ENCODE peak calls at places on chromosomes 11 and 22, in nine cellular contexts. C is HT1080; P is HFFc6; A is activated T-helper 9 cell treated with anti-CD3 and anti-CD28 coated beads, Interleukin-2, amount 50 U/mL, for 16 hours; Y is stimulated activated CD4-positive, alpha-beta T cell treated with anti-CD3 and anti-CD28 coated beads, Interleukin-4, amount 100 ng/mL, for 4 hours; N is bronchial epithelial cell; D is astrocyte of the spinal cord; R is stimulated activated naive CD4-positive, alpha-beta T cell; U is PC-3. J is an unnamed sample.

GRCh38 chr11:109017489-109017888 is 352.6 kb downstream of the DDX10 start:
- DNase-seq in N (no peak), D (no peak), Y (no peak), C (no peak), P (no peak), U (no peak), R (no peak), A (no peak), J (no peak)

GRCh38 chr22:40799008-40799407 is 20.1 kb downstream of the SLC25A17 start:
- DNase-seq in A (no peak), N (no peak), D (no peak), R (no peak), P (no peak), C (no peak), Y (no peak), U (no peak), J (no peak)

GRCh38 chr22:47379037-47379436 is 616.6 kb downstream of the TBC1D22A start:
- DNase-seq in A (no peak), Y (no peak), R (no peak), D (no peak), U (no peak), P (no peak), N (no peak), C (no peak), J (no peak)

GRCh38 chr11:115409691-115410220 is 94.5 kb downstream of the CADM1 start:
- DNase-seq in C (no peak), D (peak), R (no peak), N (no peak), A (no peak), Y (no peak), U (no peak), P (no peak), J (no peak)

GRCh38 chr11:119694334-119694733 is 34.7 kb downstream of the NECTIN1 start:
- DNase-seq in P (no peak), N (peak), D (no peak), A (no peak), U (no peak), R (no peak), Y (no peak), C (peak), J (peak)

GRCh38 chr11:86781546-86781945 is 18.8 kb upstream of the PRSS23 start:
- DNase-seq in N (no peak), Y (no peak), A (no peak), R (no peak), C (peak), U (no peak), D (no peak), P (no peak), J (no peak)

GRCh38 chr11:2591805-2592204 is 108.0 kb downstream of the KCNQ1OT1 start:
- DNase-seq in Y (no peak), A (no peak), N (no peak), P (no peak), R (no peak), D (no peak), U (no peak), C (no peak), J (no peak)

GRCh38 chr11:93031386-93031785 is 61.9 kb downstream of the MTNR1B start:
- DNase-seq in D (peak), P (no peak), C (peak), N (peak), R (no peak), U (no peak), Y (no peak), A (no peak), J (peak)

GRCh38 chr11:45556851-45557707 is 108.3 kb downstream of the CHST1 start:
- DNase-seq in D (no peak), A (no peak), N (peak), U (peak), R (no peak), C (peak), Y (no peak), P (no peak), J (peak)

GRCh38 chr22:47355776-47356432 is 593.5 kb downstream of the TBC1D22A start:
- DNase-seq in D (no peak), C (no peak), P (no peak), U (no peak), A (no peak), R (no peak), N (no peak), Y (no peak), J (no peak)

GRCh38 chr11:17699157-17700114 is 19.9 kb upstream of the MYOD1 start:
- DNase-seq in U (peak), P (peak), Y (no peak), A (no peak), R (no peak), C (peak), D (no peak), N (peak), J (peak)

GRCh38 chr11:126317681-126318641 is 14.1 kb downstream of the DCPS start:
- DNase-seq in P (peak), Y (no peak), C (peak), N (peak), U (no peak), A (no peak), D (peak), R (no peak), J (peak)

GRCh38 chr22:21446827-21447690 is 20.1 kb upstream of the TMEM191C start:
- DNase-seq in D (no peak), R (no peak), P (no peak), A (no peak), Y (no peak), N (no peak), C (no peak), U (no peak), J (no peak)

GRCh38 chr22:46370584-46371373 is 35.3 kb downstream of the TRMU start:
- DNase-seq in R (no peak), D (no peak), Y (no peak), C (no peak), N (no peak), A (no peak), U (no peak), P (no peak), J (no peak)

GRCh38 chr11:47714554-47715081 is 551 bp downstream of the AGBL2 start:
- DNase-seq in A (no peak), P (no peak), D (peak), R (no peak), Y (no peak), U (no peak), C (no peak), N (peak), J (peak)

GRCh38 chr11:60847281-60847680 is 5.4 kb downstream of the CCDC86 start:
- DNase-seq in N (no peak), D (peak), R (no peak), C (no peak), A (no peak), P (no peak), Y (no peak), U (no peak), J (no peak)

GRCh38 chr22:29266564-29267461 is 968 bp downstream of the RHBDD3 start:
- DNase-seq in A (no peak), P (no peak), N (no peak), D (peak), Y (no peak), U (no peak), R (no peak), C (no peak), J (no peak)

GRCh38 chr11:120714448-120714847 is 202.9 kb downstream of the GRIK4 start:
- DNase-seq in Y (no peak), C (peak), R (no peak), P (no peak), N (peak), U (peak), A (no peak), D (peak), J (no peak)

GRCh38 chr11:36264601-36265344 is 24.5 kb downstream of the COMMD9 start:
- DNase-seq in Y (no peak), N (no peak), P (no peak), A (no peak), C (no peak), R (no peak), U (no peak), D (no peak), J (no peak)

GRCh38 chr22:36331912-36332622 is 55.7 kb downstream of the MYH9 start:
- DNase-seq in U (peak), C (peak), N (no peak), Y (peak), A (no peak), R (peak), P (no peak), D (peak), J (no peak)

GRCh38 chr22:30169002-30169401 is 77.6 kb downstream of the LIF start:
- DNase-seq in D (no peak), A (no peak), U (no peak), N (no peak), P (no peak), R (peak), C (no peak), Y (no peak), J (no peak)

GRCh38 chr11:128291835-128292234 is 295.5 kb downstream of the ETS1 start:
- DNase-seq in C (no peak), A (peak), Y (peak), U (peak), R (peak), D (no peak), P (no peak), N (no peak), J (no peak)

GRCh38 chr22:35150163-35151107 is 84.5 kb downstream of the ISX start:
- DNase-seq in N (peak), Y (peak), P (peak), U (peak), R (peak), D (peak), A (peak), C (peak), J (peak)

GRCh38 chr22:50702821-50703725 is 30.4 kb downstream of the SHANK3 start:
- DNase-seq in N (no peak), P (no peak), R (no peak), A (no peak), C (no peak), U (no peak), D (no peak), Y (no peak), J (no peak)

GRCh38 chr11:10758959-10759358 is 7.9 kb downstream of the CTR9 start:
- DNase-seq in C (no peak), U (peak), D (no peak), A (no peak), Y (no peak), P (no peak), R (no peak), N (peak), J (peak)

GRCh38 chr11:107583629-107584195 is 7.2 kb upstream of the ELMOD1 start:
- DNase-seq in P (peak), N (peak), A (no peak), U (peak), D (no peak), R (no peak), Y (no peak), C (peak), J (peak)

GRCh38 chr11:116826751-116827431 is 2.8 kb upstream of the APOC3 start:
- DNase-seq in P (no peak), U (no peak), D (no peak), A (no peak), Y (no peak), R (no peak), C (no peak), N (no peak), J (no peak)

GRCh38 chr11:77069336-77069968 is 2.7 kb downstream of the CAPN5 start:
- DNase-seq in C (no peak), D (no peak), P (no peak), N (no peak), U (no peak), Y (no peak), R (no peak), A (no peak), J (no peak)

GRCh38 chr11:32381149-32381548 is 54.2 kb downstream of the WT1 start:
- DNase-seq in A (no peak), C (no peak), Y (no peak), R (no peak), P (no peak), D (no peak), N (no peak), U (no peak), J (no peak)

GRCh38 chr22:21457023-21457787 is 10.0 kb upstream of the TMEM191C start:
- DNase-seq in P (no peak), N (peak), A (no peak), D (no peak), Y (no peak), R (no peak), C (no peak), U (peak), J (peak)

GRCh38 chr22:46336119-46337078 is 885 bp downstream of the TRMU start:
- DNase-seq in Y (peak), P (peak), D (no peak), C (no peak), A (no peak), R (no peak), N (peak), U (peak), J (peak)

GRCh38 chr11:95711162-95711944 is 78.2 kb downstream of the FAM76B start:
- DNase-seq in Y (no peak), P (no peak), A (no peak), N (no peak), U (no peak), R (no peak), C (peak), D (peak), J (no peak)

GRCh38 chr11:102780491-102780918 is at the start of gene MMP10:
- DNase-seq in P (peak), Y (no peak), U (peak), A (no peak), D (peak), C (peak), N (peak), R (no peak), J (peak)

GRCh38 chr11:124740277-124740882 is 638 bp downstream of the NRGN start:
- DNase-seq in D (no peak), C (peak), N (no peak), Y (peak), A (peak), R (peak), P (no peak), U (peak), J (peak)

GRCh38 chr11:95641506-95641905 is 148.1 kb downstream of the FAM76B start:
- DNase-seq in C (peak), D (no peak), Y (no peak), R (peak), U (no peak), P (no peak), N (peak), A (no peak), J (peak)

GRCh38 chr22:48496987-48497650 is 1330.6 kb downstream of the BRD1 start:
- DNase-seq in N (no peak), A (no peak), U (no peak), D (no peak), R (no peak), C (no peak), Y (no peak), P (no peak), J (no peak)

GRCh38 chr11:94794287-94795168 is 26.4 kb downstream of the AMOTL1 start:
- DNase-seq in U (peak), C (peak), P (peak), R (no peak), A (no peak), N (peak), D (peak), Y (no peak), J (peak)

GRCh38 chr11:35735411-35735810 is 72.8 kb downstream of the TRIM44 start:
- DNase-seq in D (no peak), U (no peak), N (no peak), P (no peak), A (no peak), C (no peak), R (no peak), Y (no peak), J (no peak)